ENCODE peak calls at places on chromosomes 2 and 18, in seven cellular contexts. T is RWPE1; F is neural crest cell; G is activated effector memory CD4-positive, alpha-beta T cell treated with Interleukin-2 at 50 U/mL for 16 hours; L is NCI-H2081; A is stimulated activated naive CD4-positive, alpha-beta T cell; E is stimulated activated CD4-positive, alpha-beta T cell treated with anti-CD3 and anti-CD28 coated beads, Interleukin-2, amount 100 ng/mL, for 48 hours. P is an unnamed sample.

GRCh38 chr2:120771556-120772208 is 36.0 kb downstream of the GLI2 start:
- DNase-seq in A (no peak), F (no peak), L (no peak), G (no peak), E (no peak), T (peak; percentile 27), P (peak; percentile 37)

GRCh38 chr18:36633961-36634412 is 194.8 kb downstream of the TPGS2 start:
- DNase-seq in F (no peak), L (peak; percentile 24), E (no peak), A (no peak), G (no peak), T (no peak), P (peak; percentile 29)

GRCh38 chr2:23557455-23557854 is 172.5 kb downstream of the KLHL29 start:
- DNase-seq in A (no peak), F (no peak), G (no peak), T (no peak), E (no peak), L (no peak), P (no peak)

GRCh38 chr2:83471708-83472107 is 987.4 kb downstream of the SUCLG1 start:
- DNase-seq in G (no peak), A (no peak), F (no peak), E (no peak), T (no peak), L (peak; percentile 82), P (no peak)

GRCh38 chr2:136212426-136213378 is 94.8 kb upstream of the CXCR4 start:
- DNase-seq in A (no peak), G (peak; percentile 22), F (no peak), L (no peak), T (no peak), E (no peak), P (no peak)

GRCh38 chr2:207167129-207167923 is 1.6 kb upstream of the KLF7 start:
- DNase-seq in T (no peak), E (no peak), L (peak; percentile 42), A (no peak), F (no peak), G (no peak), P (peak; percentile 64)

GRCh38 chr2:240203842-240204270 is 63.4 kb upstream of the OTOS start:
- DNase-seq in E (no peak), T (no peak), A (no peak), F (no peak), G (no peak), L (no peak), P (no peak)

GRCh38 chr18:36128907-36129299 is 237 bp downstream of the SLC39A6 start:
- DNase-seq in F (no peak), E (no peak), A (no peak), L (no peak), T (peak; percentile 8), G (no peak), P (no peak)

GRCh38 chr18:49399003-49399402 is 61.4 kb downstream of the DYM start:
- DNase-seq in E (no peak), L (no peak), T (no peak), G (no peak), A (no peak), F (no peak), P (peak; percentile 73)

GRCh38 chr2:163345795-163346573 is 389.8 kb downstream of the FIGN start:
- DNase-seq in F (peak; percentile 23), T (peak; percentile 41), E (no peak), G (no peak), L (peak; percentile 89), A (no peak), P (peak; percentile 64)

GRCh38 chr2:132416080-132416911 is at the start of gene GPR39:
- DNase-seq in F (peak; percentile 32), E (no peak), A (no peak), G (no peak), L (peak; percentile 62), T (peak; percentile 96), P (peak; percentile 99)

GRCh38 chr2:208224802-208225201 is 30.1 kb downstream of the IDH1 start:
- DNase-seq in A (no peak), E (no peak), T (peak; percentile 42), F (no peak), G (no peak), L (no peak), P (peak; percentile 24)

GRCh38 chr2:228841475-228841874 is 429.6 kb downstream of the PID1 start:
- DNase-seq in G (no peak), F (no peak), T (no peak), A (no peak), L (no peak), E (no peak), P (no peak)

GRCh38 chr18:25921677-25922421 is 168.6 kb downstream of the SS18 start:
- DNase-seq in E (peak; percentile 39), G (no peak), F (peak; percentile 3), A (peak; percentile 3), L (peak; percentile 53), T (peak; percentile 28), P (peak; percentile 38)

GRCh38 chr2:233202531-233202944 is 48.9 kb upstream of the ATG16L1 start:
- DNase-seq in F (no peak), L (no peak), G (no peak), A (no peak), T (no peak), E (no peak), P (no peak)

P was measured in epithelial cell of esophagus.